ENCODE peak calls at places on chromosomes 2 and 18, in ten cellular contexts. G is amniotic epithelial cell; W is dermis blood vessel endothelial cell; R is ELF-1; L is amniotic stem cell; U is lower leg skin; Z is MG63; F is HEK293T; J is mesendoderm; V is stimulated activated naive CD8-positive, alpha-beta T cell treated with anti-CD3 and anti-CD28 coated beads, Interleukin-15, Interleukin-2, amounts not matched to agents 100 U/mL and 50 U/mL, for 24 hours. D is an unnamed sample.

GRCh38 chr18:48027401-48027931 is 97.0 kb upstream of the SMAD2 start:
- DNase-seq in R (no peak), L (no peak), J (peak), V (no peak), G (no peak), F (no peak), Z (no peak), U (peak), W (no peak), D (no peak)

GRCh38 chr2:152161598-152161997 is 14.0 kb downstream of the STAM2 start:
- DNase-seq in L (no peak), F (no peak), R (no peak), V (no peak), J (no peak), Z (no peak), U (no peak), W (no peak), G (no peak), D (no peak)

GRCh38 chr2:218876562-218877219 is 4.0 kb upstream of the WNT10A start:
- DNase-seq in V (peak), L (no peak), R (peak), G (peak), Z (peak), F (peak), J (peak), U (no peak), W (peak), D (peak)

GRCh38 chr2:8061219-8061618 is 620.6 kb upstream of the ID2 start:
- DNase-seq in W (no peak), F (no peak), R (no peak), L (no peak), Z (no peak), U (no peak), V (no peak), G (no peak), J (no peak), D (no peak)

GRCh38 chr2:188378551-188378950 is 86.9 kb downstream of the GULP1 start:
- DNase-seq in V (no peak), Z (no peak), F (no peak), L (no peak), J (no peak), R (no peak), G (peak), W (no peak), U (no peak), D (no peak)

GRCh38 chr18:48643262-48643661 is 104.4 kb downstream of the CTIF start:
- DNase-seq in V (no peak), G (no peak), W (no peak), U (peak), J (no peak), F (no peak), L (no peak), Z (no peak), R (no peak), D (no peak)

GRCh38 chr2:39513641-39514094 is 76.6 kb upstream of the MAP4K3 start:
- DNase-seq in R (peak), W (peak), U (no peak), F (peak), Z (peak), L (peak), J (peak), V (peak), G (peak), D (peak)

GRCh38 chr18:37578886-37579513 is 13.4 kb upstream of the CELF4 start:
- DNase-seq in F (peak), W (peak), U (no peak), G (no peak), J (peak), R (no peak), Z (peak), L (no peak), V (no peak), D (peak)

GRCh38 chr2:27356056-27356381 is 545 bp downstream of the GTF3C2 start:
- DNase-seq in J (peak), V (peak), F (peak), L (peak), Z (peak), W (peak), U (peak), R (peak), G (peak), D (peak)

GRCh38 chr2:96470636-96471035 is 34.5 kb downstream of the NEURL3 start:
- DNase-seq in Z (no peak), W (peak), F (no peak), V (peak), J (peak), U (no peak), G (peak), L (no peak), R (peak), D (peak)

GRCh38 chr2:104755026-104755856 is 98.7 kb upstream of the POU3F3 start:
- DNase-seq in G (no peak), L (no peak), F (no peak), U (peak), W (no peak), J (peak), V (no peak), R (peak), Z (peak), D (no peak)

GRCh38 chr2:48733067-48733503 is 22.4 kb downstream of the LHCGR start:
- DNase-seq in U (no peak), W (no peak), J (no peak), G (no peak), F (peak), V (no peak), L (no peak), Z (no peak), R (no peak), D (no peak)

GRCh38 chr2:151410485-151410833 is 757 bp downstream of the RIF1 start:
- DNase-seq in G (peak), R (no peak), V (peak), F (peak), U (no peak), L (no peak), Z (peak), W (peak), J (peak), D (peak)

GRCh38 chr18:58863539-58864145 is 1.0 kb upstream of the ZNF532 start:
- DNase-seq in V (peak), F (no peak), W (peak), U (peak), R (no peak), L (no peak), G (no peak), Z (peak), J (no peak), D (peak)

GRCh38 chr2:240891492-240892340 is 4.2 kb downstream of the MAB21L4 start:
- DNase-seq in F (no peak), L (no peak), V (no peak), G (no peak), R (no peak), Z (no peak), U (no peak), W (no peak), J (no peak), D (no peak)

GRCh38 chr2:117065912-117066311 is 748.6 kb upstream of the DDX18 start:
- DNase-seq in J (no peak), F (no peak), Z (peak), G (no peak), R (no peak), W (no peak), V (no peak), L (no peak), U (no peak), D (no peak)

D was measured in neural progenitor cell.